ENCODE peak calls at places on chromosomes 5 and 9, in eight cellular contexts. One of them, this sample, is unnamed.

GRCh38 chr9:21381752-21382339 is 3.4 kb downstream of the IFNA2 start:
- DNase-seq in brain microvascular endothelial cell: no peak
- DNase-seq in dorsolateral prefrontal cortex: no peak
- DNase-seq in A673: no peak
- DNase-seq in fibroblast of the aortic adventitia: peak; percentile 1
- DNase-seq in HCT116: no peak
- DNase-seq in transverse colon: no peak
- DNase-seq in uterus: no peak
- DNase-seq in this sample: peak; percentile 48

GRCh38 chr5:44389410-44389879 is at the start of gene FGF10:
- DNase-seq in brain microvascular endothelial cell: no peak
- DNase-seq in dorsolateral prefrontal cortex: peak; percentile 11
- DNase-seq in A673: peak; percentile 50
- DNase-seq in fibroblast of the aortic adventitia: peak; percentile 3
- DNase-seq in HCT116: no peak
- DNase-seq in transverse colon: peak; percentile 8
- DNase-seq in uterus: peak; percentile 25
- DNase-seq in this sample: peak; percentile 88

GRCh38 chr5:62649025-62649424 is 70.4 kb downstream of the LRRC70 start:
- DNase-seq in brain microvascular endothelial cell: no peak
- DNase-seq in dorsolateral prefrontal cortex: no peak
- DNase-seq in A673: no peak
- DNase-seq in fibroblast of the aortic adventitia: no peak
- DNase-seq in HCT116: no peak
- DNase-seq in transverse colon: no peak
- DNase-seq in uterus: no peak
- DNase-seq in this sample: peak; percentile 21

GRCh38 chr5:18314192-18314778 is 680.0 kb downstream of the TAF11L14 start:
- DNase-seq in brain microvascular endothelial cell: no peak
- DNase-seq in dorsolateral prefrontal cortex: no peak
- DNase-seq in A673: peak; percentile 62
- DNase-seq in fibroblast of the aortic adventitia: peak; percentile 47
- DNase-seq in HCT116: peak; percentile 6
- DNase-seq in transverse colon: no peak
- DNase-seq in uterus: no peak
- DNase-seq in this sample: peak; percentile 8

GRCh38 chr5:9456435-9457042 is 89.3 kb downstream of the SEMA5A start:
- DNase-seq in brain microvascular endothelial cell: peak; percentile 82
- DNase-seq in dorsolateral prefrontal cortex: no peak
- DNase-seq in A673: no peak
- DNase-seq in fibroblast of the aortic adventitia: peak; percentile 74
- DNase-seq in HCT116: no peak
- DNase-seq in transverse colon: no peak
- DNase-seq in uterus: no peak
- DNase-seq in this sample: no peak

GRCh38 chr5:40480392-40480791 is 199.3 kb upstream of the PTGER4 start:
- DNase-seq in brain microvascular endothelial cell: no peak
- DNase-seq in dorsolateral prefrontal cortex: no peak
- DNase-seq in A673: no peak
- DNase-seq in fibroblast of the aortic adventitia: no peak
- DNase-seq in HCT116: no peak
- DNase-seq in transverse colon: no peak
- DNase-seq in uterus: no peak
- DNase-seq in this sample: no peak

GRCh38 chr5:122077451-122078115 is 476 bp downstream of the LOX start:
- DNase-seq in brain microvascular endothelial cell: peak; percentile 29
- DNase-seq in dorsolateral prefrontal cortex: no peak
- DNase-seq in A673: peak; percentile 32
- DNase-seq in fibroblast of the aortic adventitia: no peak
- DNase-seq in HCT116: no peak
- DNase-seq in transverse colon: peak; percentile 10
- DNase-seq in uterus: no peak
- DNase-seq in this sample: peak; percentile 60

GRCh38 chr9:105693435-105694275 is 686 bp upstream of the TMEM38B start:
- DNase-seq in brain microvascular endothelial cell: no peak
- DNase-seq in dorsolateral prefrontal cortex: no peak
- DNase-seq in A673: no peak
- DNase-seq in fibroblast of the aortic adventitia: no peak
- DNase-seq in HCT116: no peak
- DNase-seq in transverse colon: no peak
- DNase-seq in uterus: no peak
- DNase-seq in this sample: peak; percentile 46

GRCh38 chr5:171580506-171581265 is 161.2 kb downstream of the FGF18 start:
- DNase-seq in brain microvascular endothelial cell: peak; percentile 27
- DNase-seq in dorsolateral prefrontal cortex: no peak
- DNase-seq in A673: peak; percentile 20
- DNase-seq in fibroblast of the aortic adventitia: peak; percentile 57
- DNase-seq in HCT116: no peak
- DNase-seq in transverse colon: no peak
- DNase-seq in uterus: peak; percentile 32
- DNase-seq in this sample: no peak

GRCh38 chr5:337565-338130 is 16.1 kb downstream of the AHRR start:
- DNase-seq in brain microvascular endothelial cell: peak; percentile 42
- DNase-seq in dorsolateral prefrontal cortex: no peak
- DNase-seq in A673: no peak
- DNase-seq in fibroblast of the aortic adventitia: peak; percentile 56
- DNase-seq in HCT116: peak; percentile 59
- DNase-seq in transverse colon: no peak
- DNase-seq in uterus: no peak
- DNase-seq in this sample: peak; percentile 86

GRCh38 chr5:124746916-124747769 is 704 bp upstream of the ZNF608 start:
- DNase-seq in brain microvascular endothelial cell: peak; percentile 91
- DNase-seq in dorsolateral prefrontal cortex: peak; percentile 86
- DNase-seq in A673: peak; percentile 84
- DNase-seq in fibroblast of the aortic adventitia: peak; percentile 95
- DNase-seq in HCT116: peak; percentile 80
- DNase-seq in transverse colon: peak; percentile 83
- DNase-seq in uterus: peak; percentile 89
- DNase-seq in this sample: peak; percentile 98

GRCh38 chr5:172688735-172689572 is 47.9 kb downstream of the NEURL1B start:
- DNase-seq in brain microvascular endothelial cell: no peak
- DNase-seq in dorsolateral prefrontal cortex: no peak
- DNase-seq in A673: no peak
- DNase-seq in fibroblast of the aortic adventitia: peak; percentile 65
- DNase-seq in HCT116: no peak
- DNase-seq in transverse colon: peak; percentile 61
- DNase-seq in uterus: no peak
- DNase-seq in this sample: no peak

GRCh38 chr9:130675396-130675795 is 11.0 kb downstream of the PRDM12 start:
- DNase-seq in brain microvascular endothelial cell: no peak
- DNase-seq in dorsolateral prefrontal cortex: no peak
- DNase-seq in A673: no peak
- DNase-seq in fibroblast of the aortic adventitia: no peak
- DNase-seq in HCT116: no peak
- DNase-seq in transverse colon: no peak
- DNase-seq in uterus: no peak
- DNase-seq in this sample: no peak

GRCh38 chr5:82365744-82366228 is 87.6 kb upstream of the RPS23 start:
- DNase-seq in brain microvascular endothelial cell: peak; percentile 92
- DNase-seq in dorsolateral prefrontal cortex: no peak
- DNase-seq in A673: no peak
- DNase-seq in fibroblast of the aortic adventitia: peak; percentile 47
- DNase-seq in HCT116: peak; percentile 89
- DNase-seq in transverse colon: no peak
- DNase-seq in uterus: no peak
- DNase-seq in this sample: no peak

GRCh38 chr5:97629281-97629680 is 446.2 kb upstream of the RIOK2 start:
- DNase-seq in brain microvascular endothelial cell: peak; percentile 80
- DNase-seq in dorsolateral prefrontal cortex: peak; percentile 45
- DNase-seq in A673: no peak
- DNase-seq in fibroblast of the aortic adventitia: peak; percentile 79
- DNase-seq in HCT116: peak; percentile 7
- DNase-seq in transverse colon: no peak
- DNase-seq in uterus: no peak
- DNase-seq in this sample: peak; percentile 18

GRCh38 chr5:139492700-139493192 is 10.2 kb upstream of the STING1 start:
- DNase-seq in brain microvascular endothelial cell: peak; percentile 40
- DNase-seq in dorsolateral prefrontal cortex: no peak
- DNase-seq in A673: no peak
- DNase-seq in fibroblast of the aortic adventitia: peak; percentile 69
- DNase-seq in HCT116: no peak
- DNase-seq in transverse colon: no peak
- DNase-seq in uterus: no peak
- DNase-seq in this sample: no peak

GRCh38 chr9:114823416-114823815 is 17.6 kb upstream of the TNFSF15 start:
- DNase-seq in brain microvascular endothelial cell: no peak
- DNase-seq in dorsolateral prefrontal cortex: no peak
- DNase-seq in A673: no peak
- DNase-seq in fibroblast of the aortic adventitia: peak; percentile 17
- DNase-seq in HCT116: no peak
- DNase-seq in transverse colon: no peak
- DNase-seq in uterus: no peak
- DNase-seq in this sample: peak; percentile 58

GRCh38 chr9:70609542-70610286 is 195.3 kb upstream of the KLF9 start:
- DNase-seq in brain microvascular endothelial cell: peak; percentile 94
- DNase-seq in dorsolateral prefrontal cortex: no peak
- DNase-seq in A673: no peak
- DNase-seq in fibroblast of the aortic adventitia: peak; percentile 98
- DNase-seq in HCT116: no peak
- DNase-seq in transverse colon: peak; percentile 21
- DNase-seq in uterus: peak; percentile 76
- DNase-seq in this sample: no peak

GRCh38 chr9:116102596-116102995 is 51.0 kb upstream of the PAPPA start:
- DNase-seq in brain microvascular endothelial cell: no peak
- DNase-seq in dorsolateral prefrontal cortex: no peak
- DNase-seq in A673: no peak
- DNase-seq in fibroblast of the aortic adventitia: no peak
- DNase-seq in HCT116: no peak
- DNase-seq in transverse colon: no peak
- DNase-seq in uterus: no peak
- DNase-seq in this sample: no peak

GRCh38 chr9:8644571-8644970 is 845.0 kb upstream of the DMAC1 start:
- DNase-seq in brain microvascular endothelial cell: no peak
- DNase-seq in dorsolateral prefrontal cortex: no peak
- DNase-seq in A673: no peak
- DNase-seq in fibroblast of the aortic adventitia: no peak
- DNase-seq in HCT116: no peak
- DNase-seq in transverse colon: no peak
- DNase-seq in uterus: no peak
- DNase-seq in this sample: no peak

GRCh38 chr5:123705741-123706140 is 193.8 kb downstream of the CSNK1G3 start:
- DNase-seq in brain microvascular endothelial cell: no peak
- DNase-seq in dorsolateral prefrontal cortex: no peak
- DNase-seq in A673: no peak
- DNase-seq in fibroblast of the aortic adventitia: peak; percentile 84
- DNase-seq in HCT116: no peak
- DNase-seq in transverse colon: no peak
- DNase-seq in uterus: no peak
- DNase-seq in this sample: no peak

GRCh38 chr9:2465921-2466460 is 155.6 kb upstream of the VLDLR start:
- DNase-seq in brain microvascular endothelial cell: peak; percentile 33
- DNase-seq in dorsolateral prefrontal cortex: no peak
- DNase-seq in A673: no peak
- DNase-seq in fibroblast of the aortic adventitia: no peak
- DNase-seq in HCT116: peak; percentile 36
- DNase-seq in transverse colon: peak; percentile 10
- DNase-seq in uterus: no peak
- DNase-seq in this sample: peak; percentile 33

GRCh38 chr5:169646856-169647255 is 9.8 kb downstream of the DOCK2 start:
- DNase-seq in brain microvascular endothelial cell: no peak
- DNase-seq in dorsolateral prefrontal cortex: no peak
- DNase-seq in A673: no peak
- DNase-seq in fibroblast of the aortic adventitia: no peak
- DNase-seq in HCT116: no peak
- DNase-seq in transverse colon: no peak
- DNase-seq in uterus: no peak
- DNase-seq in this sample: no peak

GRCh38 chr9:108536836-108537601 is 318.8 kb downstream of the ACTL7B start:
- DNase-seq in brain microvascular endothelial cell: no peak
- DNase-seq in dorsolateral prefrontal cortex: no peak
- DNase-seq in A673: no peak
- DNase-seq in fibroblast of the aortic adventitia: no peak
- DNase-seq in HCT116: no peak
- DNase-seq in transverse colon: no peak
- DNase-seq in uterus: no peak
- DNase-seq in this sample: no peak
- H3K4me3 ChIP-seq in brain microvascular endothelial cell: no peak overlapping the region
- H3K4me3 ChIP-seq in dorsolateral prefrontal cortex: no peak overlapping the region
- H3K4me3 ChIP-seq in A673: no peak overlapping the region
- H3K4me3 ChIP-seq in fibroblast of the aortic adventitia: no peak overlapping the region
- H3K4me3 ChIP-seq in HCT116: no peak overlapping the region
- H3K4me3 ChIP-seq in transverse colon: no peak overlapping the region
- H3K4me3 ChIP-seq in uterus: no peak overlapping the region
- H3K4me3 ChIP-seq in this sample: no peak overlapping the region

GRCh38 chr5:107199756-107200155 is 471.0 kb downstream of the EFNA5 start:
- DNase-seq in brain microvascular endothelial cell: no peak
- DNase-seq in dorsolateral prefrontal cortex: no peak
- DNase-seq in A673: no peak
- DNase-seq in fibroblast of the aortic adventitia: no peak
- DNase-seq in HCT116: no peak
- DNase-seq in transverse colon: no peak
- DNase-seq in uterus: no peak
- DNase-seq in this sample: no peak

GRCh38 chr5:107195996-107196395 is 474.7 kb downstream of the EFNA5 start:
- DNase-seq in brain microvascular endothelial cell: no peak
- DNase-seq in dorsolateral prefrontal cortex: no peak
- DNase-seq in A673: peak; percentile 73
- DNase-seq in fibroblast of the aortic adventitia: no peak
- DNase-seq in HCT116: no peak
- DNase-seq in transverse colon: no peak
- DNase-seq in uterus: no peak
- DNase-seq in this sample: no peak

GRCh38 chr5:107196500-107196899 is 474.2 kb downstream of the EFNA5 start:
- DNase-seq in brain microvascular endothelial cell: no peak
- DNase-seq in dorsolateral prefrontal cortex: no peak
- DNase-seq in A673: peak; percentile 91
- DNase-seq in fibroblast of the aortic adventitia: no peak
- DNase-seq in HCT116: no peak
- DNase-seq in transverse colon: no peak
- DNase-seq in uterus: no peak
- DNase-seq in this sample: no peak
- H3K4me3 ChIP-seq in brain microvascular endothelial cell: no peak overlapping the region
- H3K4me3 ChIP-seq in dorsolateral prefrontal cortex: no peak overlapping the region
- H3K4me3 ChIP-seq in A673: no peak overlapping the region
- H3K4me3 ChIP-seq in fibroblast of the aortic adventitia: no peak overlapping the region
- H3K4me3 ChIP-seq in HCT116: no peak overlapping the region
- H3K4me3 ChIP-seq in transverse colon: no peak overlapping the region
- H3K4me3 ChIP-seq in uterus: no peak overlapping the region
- H3K4me3 ChIP-seq in this sample: no peak overlapping the region

GRCh38 chr9:132141948-132142594 is 19.8 kb upstream of the NTNG2 start:
- DNase-seq in brain microvascular endothelial cell: no peak
- DNase-seq in dorsolateral prefrontal cortex: no peak
- DNase-seq in A673: peak; percentile 43
- DNase-seq in fibroblast of the aortic adventitia: no peak
- DNase-seq in HCT116: no peak
- DNase-seq in transverse colon: no peak
- DNase-seq in uterus: no peak
- DNase-seq in this sample: peak; percentile 24
- H3K4me3 ChIP-seq in brain microvascular endothelial cell: no peak overlapping the region
- H3K4me3 ChIP-seq in dorsolateral prefrontal cortex: peak overlapping the region; percentile 37
- H3K4me3 ChIP-seq in A673: no peak overlapping the region
- H3K4me3 ChIP-seq in fibroblast of the aortic adventitia: no peak overlapping the region
- H3K4me3 ChIP-seq in HCT116: no peak overlapping the region
- H3K4me3 ChIP-seq in transverse colon: no peak overlapping the region
- H3K4me3 ChIP-seq in uterus: no peak overlapping the region
- H3K4me3 ChIP-seq in this sample: no peak overlapping the region

DNA sequence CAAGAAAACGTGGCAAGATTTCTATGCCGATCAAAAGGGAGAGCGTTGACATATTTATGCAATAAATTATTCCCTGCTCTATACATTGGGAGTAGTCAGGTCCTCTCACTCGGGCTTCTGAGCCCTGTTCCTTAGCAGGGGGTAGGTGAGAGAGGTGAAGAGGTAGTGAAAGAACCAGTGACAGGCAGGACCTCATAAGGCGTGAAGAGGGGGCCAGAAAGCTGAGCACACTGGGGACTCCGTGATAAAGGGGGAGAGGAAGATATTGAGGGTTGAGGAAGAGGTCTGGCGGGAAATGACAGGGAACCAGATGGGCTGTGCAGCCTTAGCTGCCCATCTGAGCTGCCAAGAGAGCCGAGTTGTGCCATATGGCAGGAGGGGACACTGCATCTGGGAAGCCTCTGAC is 722 bp upstream of the CDC20B start:
- DNase-seq in brain microvascular endothelial cell: no peak
- DNase-seq in dorsolateral prefrontal cortex: no peak
- DNase-seq in A673: no peak
- DNase-seq in fibroblast of the aortic adventitia: no peak
- DNase-seq in HCT116: no peak
- DNase-seq in transverse colon: no peak
- DNase-seq in uterus: no peak
- DNase-seq in this sample: no peak
- H3K4me3 ChIP-seq in brain microvascular endothelial cell: peak overlapping the region; percentile 53
- H3K4me3 ChIP-seq in dorsolateral prefrontal cortex: peak overlapping the region; percentile 41
- H3K4me3 ChIP-seq in A673: peak overlapping the region; percentile 48
- H3K4me3 ChIP-seq in fibroblast of the aortic adventitia: peak overlapping the region; percentile 64
- H3K4me3 ChIP-seq in HCT116: peak overlapping the region; percentile 57
- H3K4me3 ChIP-seq in transverse colon: peak overlapping the region; percentile 56
- H3K4me3 ChIP-seq in uterus: peak overlapping the region; percentile 51
- H3K4me3 ChIP-seq in this sample: no peak overlapping the region